ENCODE peak calls at places on chromosomes 4 and X, in four cellular contexts. I is K562, S is HepG2, Y is HEK293T. U is an unnamed sample.

GRCh38 chr4:132395576-132395975 is 753.5 kb upstream of the PCDH10 start:
- DNase-seq in I (no peak), S (no peak), Y (no peak), U (no peak)

GRCh38 chr4:125735107-125735506 is 420.4 kb downstream of the FAT4 start:
- DNase-seq in S (peak), Y (no peak), I (no peak), U (no peak)

GRCh38 chrX:47191331-47191730 is 2.3 kb upstream of the UBA1 start:
- DNase-seq in I (no peak), S (no peak), Y (no peak), U (peak)

GRCh38 chr4:75745192-75745591 is 20.8 kb downstream of the USO1 start:
- DNase-seq in I (no peak), Y (no peak), S (peak), U (no peak)

GRCh38 chr4:6731780-6732179 is 15.8 kb downstream of the BLOC1S4 start:
- DNase-seq in I (no peak), S (no peak), Y (no peak), U (no peak)

GRCh38 chr4:26484032-26484515 is 6.2 kb downstream of the CCKAR start:
- DNase-seq in S (no peak), Y (peak), I (no peak), U (no peak)

GRCh38 chrX:119654112-119654531 is 38.8 kb downstream of the SEPTIN6 start:
- DNase-seq in S (no peak), I (no peak), Y (no peak), U (no peak)

GRCh38 chr4:173998471-173999144 is 284.9 kb downstream of the FBXO8 start:
- DNase-seq in S (no peak), Y (no peak), I (no peak), U (no peak)

GRCh38 chr4:168511780-168512467 is 15.1 kb downstream of the PALLD start:
- DNase-seq in I (no peak), S (no peak), Y (no peak), U (peak)

GRCh38 chr4:26557164-26557563 is 26.7 kb upstream of the TBC1D19 start:
- DNase-seq in I (no peak), Y (no peak), S (no peak), U (no peak)

GRCh38 chr4:89558147-89558546 is 250.5 kb upstream of the GPRIN3 start:
- DNase-seq in S (no peak), Y (no peak), I (no peak), U (no peak)

GRCh38 chr4:183098080-183098722 is 856 bp upstream of the WWC2 start:
- DNase-seq in I (peak), Y (peak), S (peak), U (peak)

GRCh38 chr4:185774815-185775684 is 36.9 kb downstream of the SORBS2 start:
- DNase-seq in I (no peak), S (no peak), Y (no peak), U (no peak)

GRCh38 chr4:99209671-99210070 is 9.4 kb downstream of the ADH6 start:
- DNase-seq in Y (no peak), S (no peak), I (no peak), U (no peak)

GRCh38 chr4:8198206-8198905 is 734 bp upstream of the SH3TC1 start:
- DNase-seq in S (no peak), I (no peak), Y (no peak), U (no peak)

GRCh38 chr4:173489514-173489913 is 40.5 kb downstream of the HAND2 start:
- DNase-seq in Y (no peak), I (no peak), S (no peak), U (no peak)

GRCh38 chrX:110425222-110425621 is 66.6 kb downstream of the RTL9 start:
- DNase-seq in S (no peak), Y (no peak), I (no peak), U (no peak)

GRCh38 chr4:48016141-48017107 is at the start of the genes CNGA1 and NIPAL1:
- DNase-seq in I (peak), S (peak), Y (peak), U (peak)

GRCh38 chr4:152106113-152106763 is 345.4 kb upstream of the GATB start:
- DNase-seq in S (peak), I (no peak), Y (no peak), U (no peak)

GRCh38 chr4:5474756-5475155 is 233.6 kb downstream of the EVC2 start:
- DNase-seq in Y (no peak), I (no peak), S (no peak), U (no peak)

GRCh38 chr4:4182835-4183568 is 43.7 kb downstream of the OTOP1 start:
- DNase-seq in I (peak), S (peak), Y (peak), U (peak)

GRCh38 chr4:3074846-3075651 is 568 bp downstream of the HTT start:
- DNase-seq in I (peak), S (peak), Y (peak), U (peak)

GRCh38 chr4:108160741-108161352 is 7.9 kb downstream of the LEF1 start:
- DNase-seq in Y (no peak), S (no peak), I (no peak), U (peak)

GRCh38 chr4:3307486-3307885 is 14.7 kb downstream of the RGS12 start:
- DNase-seq in S (no peak), Y (no peak), I (no peak), U (no peak)

GRCh38 chr4:121370729-121371325 is 10.0 kb downstream of the QRFPR start:
- DNase-seq in S (peak), Y (peak), I (peak), U (peak)

GRCh38 chr4:173046818-173047217 is 121.8 kb upstream of the GALNT7 start:
- DNase-seq in Y (no peak), S (no peak), I (no peak), U (no peak)

GRCh38 chrX:132909643-132910042 is 48.8 kb downstream of the HS6ST2 start:
- DNase-seq in S (no peak), I (no peak), Y (no peak), U (no peak)

GRCh38 chr4:11505225-11505971 is 76.7 kb upstream of the HS3ST1 start:
- DNase-seq in S (no peak), Y (no peak), I (no peak), U (no peak)

GRCh38 chrX:45769919-45770582 is 569.4 kb upstream of the DIPK2B start:
- DNase-seq in I (peak), Y (peak), S (peak), U (no peak)
- TF ChIP-seq ELF4 in I (no peak), Y (no peak), S (no peak), U (no peak)

GRCh38 chr4:38131371-38132139 is 171.4 kb downstream of the PTTG2 start:
- DNase-seq in S (no peak), I (no peak), Y (no peak), U (peak)
- TF ChIP-seq ELF4 in S (no peak), I (no peak), Y (no peak), U (no peak)

GRCh38 chr4:1166509-1167243 is 5.7 kb downstream of the SPON2 start:
- DNase-seq in S (no peak), I (no peak), Y (no peak), U (no peak)

GRCh38 chr4:1169171-1169671 is 3.2 kb downstream of the SPON2 start:
- DNase-seq in Y (no peak), I (no peak), S (no peak), U (no peak)

GRCh38 chr4:1167244-1167949 is 5.0 kb downstream of the SPON2 start:
- DNase-seq in Y (peak), S (peak), I (peak), U (peak)

GRCh38 chr4:1169691-1170096 is 2.7 kb downstream of the SPON2 start:
- DNase-seq in Y (no peak), S (no peak), I (no peak), U (no peak)

DNA sequence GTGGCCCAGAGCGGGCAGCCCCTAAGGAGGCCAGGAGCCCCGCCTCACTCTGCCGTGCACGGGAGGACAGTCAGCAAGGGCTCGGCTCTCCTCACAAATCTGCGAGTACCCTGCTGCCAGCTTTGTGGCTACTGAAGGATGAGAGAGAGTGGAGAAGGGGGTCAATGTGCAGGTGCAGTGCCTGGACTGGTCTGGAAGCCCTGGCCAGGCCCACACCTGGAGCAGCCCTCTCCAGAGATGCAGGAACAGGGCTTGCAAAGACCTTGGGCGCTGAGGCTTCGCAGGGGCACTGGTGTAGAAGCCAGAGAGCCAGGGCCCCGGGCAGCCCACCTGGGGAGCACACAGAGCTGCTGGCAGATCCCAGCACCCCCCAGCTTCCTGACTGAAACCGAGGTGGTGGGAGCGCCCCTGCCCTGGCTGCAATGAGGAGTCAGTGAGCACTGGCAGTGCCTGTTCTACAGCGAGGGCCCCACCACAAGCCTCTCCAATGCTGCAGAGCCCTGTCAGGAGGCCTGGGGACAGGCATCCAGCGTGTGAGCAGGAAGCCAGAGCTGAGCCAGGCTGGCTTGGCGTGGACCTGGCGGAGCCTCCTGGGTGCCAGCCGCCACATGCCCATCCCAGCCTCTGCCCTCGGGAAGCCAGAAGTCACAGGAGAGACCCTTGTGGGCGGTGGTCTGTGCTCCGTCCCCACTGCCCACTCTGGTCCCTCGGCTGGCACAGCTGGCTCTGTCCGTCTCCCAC is 3.9 kb downstream of the SPON2 start:
- DNase-seq in S (no peak), I (no peak), Y (no peak), U (no peak)
- TF ChIP-seq ELF4 in S (no peak), I (no peak), Y (no peak), U (no peak)

GRCh38 chrX:72053508-72053907 is 78.2 kb downstream of the RTL5 start:
- DNase-seq in S (no peak), Y (no peak), I (no peak), U (no peak)
- TF ChIP-seq ELF4 in S (no peak), Y (no peak), I (no peak), U (no peak)

GRCh38 chr4:77819409-77819835 is 254 bp upstream of the CNOT6L start:
- DNase-seq in I (peak), S (no peak), Y (no peak), U (peak)
- TF ChIP-seq ELF4 in I (no peak), S (no peak), Y (no peak), U (no peak)

DNA sequence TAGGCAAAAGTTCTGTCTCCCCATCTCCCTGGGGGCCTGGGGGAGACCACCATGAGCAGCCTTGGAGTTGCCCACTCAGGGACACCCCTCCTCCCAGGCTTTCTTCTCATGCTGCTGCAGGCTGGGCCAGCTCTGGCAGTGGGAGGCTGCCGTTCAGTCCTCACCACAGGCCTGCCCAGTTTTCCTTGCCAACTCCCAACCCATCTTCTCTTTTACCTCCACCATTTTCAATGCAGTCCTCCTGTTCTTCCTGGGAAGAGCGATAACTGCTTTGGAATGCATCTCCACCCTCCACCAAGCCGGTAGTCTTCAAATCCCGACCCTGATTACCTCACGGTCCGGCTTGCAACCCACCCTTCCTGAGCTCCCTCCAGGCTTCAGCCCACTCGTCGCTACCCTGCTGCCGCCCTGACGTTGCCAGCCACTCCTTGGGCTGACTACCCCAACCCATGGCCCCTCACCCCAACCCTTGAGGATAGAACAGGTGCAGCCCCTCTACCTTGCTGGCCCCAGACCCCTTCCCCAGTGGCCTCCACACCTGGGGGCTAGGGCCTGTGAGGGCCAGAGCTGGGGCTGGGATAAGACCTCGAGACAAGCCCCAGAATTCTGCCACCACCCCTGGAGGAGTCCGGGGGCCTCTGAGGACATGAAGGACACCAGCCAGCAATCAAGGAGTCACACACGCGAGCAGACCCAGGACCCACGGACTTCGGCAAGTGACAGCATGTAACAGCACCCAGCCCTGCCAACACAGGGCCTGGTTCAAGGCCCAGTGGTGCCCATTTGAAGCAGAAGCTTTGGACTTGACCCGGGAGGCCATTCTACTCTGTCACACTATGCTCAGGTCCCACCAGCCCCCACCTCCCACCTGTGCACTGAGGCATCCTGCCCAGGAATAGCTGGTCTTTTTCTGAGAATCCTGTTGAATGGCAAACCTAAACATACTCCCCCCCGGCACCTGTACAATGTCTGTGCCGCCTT is 9.2 kb downstream of the WDR1 start:
- DNase-seq in Y (no peak), I (no peak), S (no peak), U (no peak)
- TF ChIP-seq ELF4 in Y (no peak), I (no peak), S (no peak), U (no peak)

GRCh38 chrX:19666950-19667349 is 151.6 kb upstream of the MAP3K15 start:
- DNase-seq in S (no peak), Y (no peak), I (no peak), U (no peak)

GRCh38 chrX:19660604-19661003 is 145.3 kb upstream of the MAP3K15 start:
- DNase-seq in I (no peak), S (no peak), Y (no peak), U (no peak)

GRCh38 chrX:19658030-19658429 is 142.7 kb upstream of the MAP3K15 start:
- DNase-seq in S (no peak), I (no peak), Y (no peak), U (no peak)

GRCh38 chrX:19659929-19660328 is 144.6 kb upstream of the MAP3K15 start:
- DNase-seq in I (no peak), S (no peak), Y (peak), U (no peak)

DNA sequence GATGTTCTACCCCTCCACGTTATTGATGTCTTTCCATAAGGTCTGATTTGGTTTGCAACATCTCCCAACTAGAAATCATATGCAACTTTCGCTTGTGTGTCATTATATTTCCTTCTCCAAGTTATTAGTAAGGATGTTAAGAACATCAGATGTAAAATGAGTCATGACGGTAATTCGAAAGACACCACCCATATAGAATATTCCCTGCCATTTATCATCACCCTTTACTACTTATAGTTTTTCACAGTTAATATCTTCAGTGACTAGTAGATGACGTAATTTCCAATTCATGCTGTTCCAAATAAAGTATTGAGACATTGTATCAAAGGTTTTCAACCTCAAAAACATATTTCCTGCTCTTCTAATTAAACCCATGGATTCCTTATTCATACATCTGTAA is 146.7 kb upstream of the MAP3K15 start:
- DNase-seq in Y (no peak), S (no peak), I (no peak), U (no peak)
- TF ChIP-seq ELF4 in Y (no peak), S (no peak), I (no peak), U (no peak)

GRCh38 chr4:71300964-71301363 is 37.9 kb upstream of the SLC4A4 start:
- DNase-seq in I (no peak), S (no peak), Y (no peak), U (no peak)

GRCh38 chr4:71303850-71304249 is 35.0 kb upstream of the SLC4A4 start:
- DNase-seq in Y (no peak), I (no peak), S (no peak), U (no peak)

GRCh38 chr4:71300362-71300761 is 38.5 kb upstream of the SLC4A4 start:
- DNase-seq in Y (no peak), S (no peak), I (no peak), U (no peak)

GRCh38 chr4:71307729-71308128 is 31.1 kb upstream of the SLC4A4 start:
- DNase-seq in Y (no peak), I (no peak), S (no peak), U (no peak)

GRCh38 chr4:71304289-71304850 is 34.5 kb upstream of the SLC4A4 start:
- DNase-seq in I (no peak), Y (no peak), S (no peak), U (no peak)
- TF ChIP-seq ELF4 in I (no peak), Y (no peak), S (no peak), U (no peak)

GRCh38 chrX:111511477-111511876 is at the start of gene SERTM2:
- DNase-seq in Y (no peak), I (no peak), S (no peak), U (peak)
- TF ChIP-seq ELF4 in Y (no peak), I (no peak), S (no peak), U (no peak)

DNA sequence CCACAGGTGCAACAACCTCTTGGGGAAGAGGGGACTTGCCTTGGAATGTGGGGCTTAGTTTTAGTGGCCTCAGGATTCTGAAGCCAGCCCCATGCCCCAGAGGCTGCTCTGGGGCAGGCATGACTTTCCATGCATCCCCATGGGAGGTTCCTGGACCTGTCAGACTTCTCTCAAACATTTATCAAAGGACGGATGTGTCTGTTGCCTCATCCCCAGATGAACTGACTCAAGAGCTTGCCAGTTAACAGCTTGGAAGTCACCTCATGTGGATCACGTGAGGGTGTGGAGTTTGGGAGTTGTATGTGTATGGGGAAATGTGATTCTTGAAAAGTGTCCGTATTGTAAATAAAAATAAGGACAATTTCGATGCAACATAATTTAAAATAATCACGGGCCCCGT is 341.5 kb downstream of the ARHGAP10 start:
- DNase-seq in S (no peak), I (no peak), Y (no peak), U (no peak)
- TF ChIP-seq ELF4 in S (no peak), I (no peak), Y (no peak), U (no peak)

U was measured in WTC11.